ENCODE peak calls at places on chromosomes 5 and 9, in six cellular contexts. A is NCI-H2227 treated with DMSO at 0.1 percent for 48 hours; E is effector CD4-positive, alpha-beta T cell; T is stimulated activated CD8-positive, alpha-beta memory T cell treated with anti-CD3 and anti-CD28 coated beads, Interleukin-4, amount 100 ng/mL, for 48 hours; V is Caki2; G is COR-L47. Z is an unnamed sample.

GRCh38 chr9:18824095-18824666 is 208.8 kb downstream of the SAXO1 start:
- DNase-seq in A (peak; percentile 26), E (no peak), T (no peak), V (peak; percentile 35), G (peak; percentile 50), Z (no peak)

GRCh38 chr5:8457187-8458037 is 588.5 kb downstream of the MTRR start:
- DNase-seq in A (peak; percentile 94), E (peak; percentile 72), T (peak; percentile 89), V (peak; percentile 99), G (peak; percentile 98), Z (peak; percentile 79)

GRCh38 chr5:172902497-172903472 is 56.4 kb upstream of the RPL26L1 start:
- DNase-seq in A (no peak), E (no peak), T (no peak), V (peak; percentile 96), G (no peak), Z (no peak)

GRCh38 chr5:150541397-150541675 is 33.4 kb downstream of the NDST1 start:
- DNase-seq in A (no peak), E (no peak), T (no peak), V (no peak), G (no peak), Z (no peak)

GRCh38 chr5:131224387-131225191 is 39.3 kb upstream of the CDC42SE2 start:
- DNase-seq in A (no peak), E (no peak), T (no peak), V (no peak), G (no peak), Z (no peak)

GRCh38 chr9:123410281-123410910 is 54.4 kb downstream of the CRB2 start:
- DNase-seq in A (no peak), E (no peak), T (no peak), V (no peak), G (no peak), Z (no peak)

GRCh38 chr5:137565450-137565849 is 66.3 kb upstream of the SPOCK1 start:
- DNase-seq in A (no peak), E (no peak), T (no peak), V (no peak), G (no peak), Z (no peak)

GRCh38 chr5:159878988-159879471 is 37.3 kb upstream of the ADRA1B start:
- DNase-seq in A (no peak), E (no peak), T (no peak), V (peak; percentile 91), G (no peak), Z (no peak)

GRCh38 chr9:18910435-18910834 is 122.6 kb downstream of the SAXO1 start:
- DNase-seq in A (no peak), E (no peak), T (no peak), V (no peak), G (no peak), Z (no peak)

GRCh38 chr5:135304352-135305221 is 94.4 kb downstream of the MACROH2A1 start:
- DNase-seq in A (no peak), E (no peak), T (no peak), V (no peak), G (no peak), Z (no peak)

GRCh38 chr9:13033959-13034695 is 245.4 kb downstream of the MPDZ start:
- DNase-seq in A (peak; percentile 94), E (no peak), T (peak; percentile 24), V (peak; percentile 57), G (peak; percentile 78), Z (peak; percentile 86)

GRCh38 chr5:25975881-25976280 is 1062.5 kb downstream of the CDH9 start:
- DNase-seq in A (no peak), E (no peak), T (no peak), V (no peak), G (no peak), Z (no peak)

GRCh38 chr5:151098185-151098813 is 17.5 kb upstream of the TNIP1 start:
- DNase-seq in A (no peak), E (no peak), T (peak; percentile 55), V (no peak), G (no peak), Z (no peak)

GRCh38 chr5:134098690-134099089 is 15.8 kb upstream of the TCF7 start:
- DNase-seq in A (no peak), E (no peak), T (no peak), V (no peak), G (no peak), Z (no peak)

GRCh38 chr9:703392-703791 is 138.1 kb upstream of the DMRT1 start:
- DNase-seq in A (no peak), E (no peak), T (no peak), V (no peak), G (no peak), Z (no peak)

GRCh38 chr5:178468196-178468685 is 122.0 kb downstream of the COL23A1 start:
- DNase-seq in A (no peak), E (no peak), T (no peak), V (no peak), G (no peak), Z (no peak)

GRCh38 chr5:124659798-124660197 is 86.6 kb downstream of the ZNF608 start:
- DNase-seq in A (peak; percentile 76), E (no peak), T (no peak), V (no peak), G (peak; percentile 5), Z (no peak)

Z was measured in DMS79 treated with DMSO at 0.1 percent for 48 hours.